ENCODE peak calls at places on chromosomes 11 and 22, in seven cellular contexts. One of them, this sample, is unnamed.

GRCh38 chr11:1870721-1871466 is 18.0 kb downstream of the LSP1 start:
- DNase-seq in T follicular helper cell: no peak
- DNase-seq in cardiac muscle cell: no peak
- DNase-seq in body of pancreas: peak
- DNase-seq in activated T-helper 1 cell treated with Interleukin-2 at 50 U/mL for 16 hours: peak
- DNase-seq in activated CD4-positive, CD25-positive, alpha-beta regulatory T cell: no peak
- DNase-seq in GM23338: peak
- DNase-seq in this sample: no peak

GRCh38 chr11:115784796-115785521 is 280.7 kb upstream of the CADM1 start:
- DNase-seq in T follicular helper cell: no peak
- DNase-seq in cardiac muscle cell: no peak
- DNase-seq in body of pancreas: no peak
- DNase-seq in activated T-helper 1 cell treated with Interleukin-2 at 50 U/mL for 16 hours: no peak
- DNase-seq in activated CD4-positive, CD25-positive, alpha-beta regulatory T cell: no peak
- DNase-seq in GM23338: no peak
- DNase-seq in this sample: no peak

GRCh38 chr11:46506486-46506808 is 87.4 kb downstream of the AMBRA1 start:
- DNase-seq in activated T-helper 1 cell treated with Interleukin-2 at 50 U/mL for 16 hours: no peak
- DNase-seq in GM23338: no peak
- DNase-seq in activated CD4-positive, CD25-positive, alpha-beta regulatory T cell: no peak
- DNase-seq in body of pancreas: no peak
- DNase-seq in cardiac muscle cell: no peak
- DNase-seq in T follicular helper cell: no peak
- DNase-seq in this sample: no peak

GRCh38 chr11:118656563-118657165 is 22.8 kb downstream of the TREH start:
- DNase-seq in T follicular helper cell: no peak
- DNase-seq in activated CD4-positive, CD25-positive, alpha-beta regulatory T cell: no peak
- DNase-seq in cardiac muscle cell: no peak
- DNase-seq in activated T-helper 1 cell treated with Interleukin-2 at 50 U/mL for 16 hours: no peak
- DNase-seq in body of pancreas: no peak
- DNase-seq in GM23338: no peak
- DNase-seq in this sample: no peak

GRCh38 chr11:97965849-97966646 is 1054.7 kb upstream of the CNTN5 start:
- DNase-seq in body of pancreas: no peak
- DNase-seq in GM23338: no peak
- DNase-seq in cardiac muscle cell: no peak
- DNase-seq in activated CD4-positive, CD25-positive, alpha-beta regulatory T cell: no peak
- DNase-seq in activated T-helper 1 cell treated with Interleukin-2 at 50 U/mL for 16 hours: no peak
- DNase-seq in T follicular helper cell: no peak
- DNase-seq in this sample: no peak

GRCh38 chr11:73262851-73263495 is 9.2 kb upstream of the P2RY6 start:
- DNase-seq in T follicular helper cell: no peak
- DNase-seq in activated T-helper 1 cell treated with Interleukin-2 at 50 U/mL for 16 hours: no peak
- DNase-seq in cardiac muscle cell: no peak
- DNase-seq in GM23338: no peak
- DNase-seq in activated CD4-positive, CD25-positive, alpha-beta regulatory T cell: no peak
- DNase-seq in body of pancreas: no peak
- DNase-seq in this sample: no peak

GRCh38 chr22:45867906-45868555 is 108.9 kb downstream of the WNT7B start:
- DNase-seq in activated T-helper 1 cell treated with Interleukin-2 at 50 U/mL for 16 hours: no peak
- DNase-seq in GM23338: peak
- DNase-seq in T follicular helper cell: no peak
- DNase-seq in body of pancreas: no peak
- DNase-seq in activated CD4-positive, CD25-positive, alpha-beta regulatory T cell: no peak
- DNase-seq in cardiac muscle cell: no peak
- DNase-seq in this sample: no peak

GRCh38 chr11:133362921-133363320 is 169.4 kb downstream of the OPCML start:
- DNase-seq in T follicular helper cell: no peak
- DNase-seq in body of pancreas: no peak
- DNase-seq in GM23338: no peak
- DNase-seq in cardiac muscle cell: no peak
- DNase-seq in activated T-helper 1 cell treated with Interleukin-2 at 50 U/mL for 16 hours: no peak
- DNase-seq in activated CD4-positive, CD25-positive, alpha-beta regulatory T cell: no peak
- DNase-seq in this sample: no peak

GRCh38 chr11:2409026-2409553 is 8.5 kb downstream of the TSSC4 start:
- DNase-seq in activated T-helper 1 cell treated with Interleukin-2 at 50 U/mL for 16 hours: no peak
- DNase-seq in GM23338: no peak
- DNase-seq in T follicular helper cell: no peak
- DNase-seq in cardiac muscle cell: peak
- DNase-seq in body of pancreas: no peak
- DNase-seq in activated CD4-positive, CD25-positive, alpha-beta regulatory T cell: no peak
- DNase-seq in this sample: no peak

GRCh38 chr11:34417203-34417602 is 21.5 kb upstream of the CAT start:
- DNase-seq in cardiac muscle cell: no peak
- DNase-seq in body of pancreas: no peak
- DNase-seq in activated T-helper 1 cell treated with Interleukin-2 at 50 U/mL for 16 hours: no peak
- DNase-seq in T follicular helper cell: no peak
- DNase-seq in GM23338: peak
- DNase-seq in activated CD4-positive, CD25-positive, alpha-beta regulatory T cell: no peak
- DNase-seq in this sample: no peak

GRCh38 chr11:117221775-117222517 is 9.9 kb downstream of the PCSK7 start:
- DNase-seq in activated T-helper 1 cell treated with Interleukin-2 at 50 U/mL for 16 hours: no peak
- DNase-seq in activated CD4-positive, CD25-positive, alpha-beta regulatory T cell: no peak
- DNase-seq in cardiac muscle cell: peak
- DNase-seq in T follicular helper cell: no peak
- DNase-seq in body of pancreas: peak
- DNase-seq in GM23338: no peak
- DNase-seq in this sample: no peak

GRCh38 chr11:68002943-68003845 is 703 bp downstream of the UNC93B1 start:
- DNase-seq in activated T-helper 1 cell treated with Interleukin-2 at 50 U/mL for 16 hours: peak
- DNase-seq in activated CD4-positive, CD25-positive, alpha-beta regulatory T cell: no peak
- DNase-seq in body of pancreas: peak
- DNase-seq in GM23338: peak
- DNase-seq in T follicular helper cell: peak
- DNase-seq in cardiac muscle cell: peak
- DNase-seq in this sample: no peak

GRCh38 chr11:119872911-119873310 is 143.9 kb upstream of the NECTIN1 start:
- DNase-seq in T follicular helper cell: no peak
- DNase-seq in GM23338: no peak
- DNase-seq in body of pancreas: no peak
- DNase-seq in activated T-helper 1 cell treated with Interleukin-2 at 50 U/mL for 16 hours: no peak
- DNase-seq in cardiac muscle cell: no peak
- DNase-seq in activated CD4-positive, CD25-positive, alpha-beta regulatory T cell: no peak
- DNase-seq in this sample: no peak

GRCh38 chr11:2090172-2091111 is 48.7 kb downstream of the IGF2 start:
- DNase-seq in T follicular helper cell: no peak
- DNase-seq in activated T-helper 1 cell treated with Interleukin-2 at 50 U/mL for 16 hours: no peak
- DNase-seq in activated CD4-positive, CD25-positive, alpha-beta regulatory T cell: no peak
- DNase-seq in cardiac muscle cell: no peak
- DNase-seq in GM23338: no peak
- DNase-seq in body of pancreas: no peak
- DNase-seq in this sample: no peak

GRCh38 chr11:61510178-61510979 is 1.8 kb downstream of the LRRC10B start:
- DNase-seq in GM23338: no peak
- DNase-seq in body of pancreas: no peak
- DNase-seq in activated CD4-positive, CD25-positive, alpha-beta regulatory T cell: no peak
- DNase-seq in T follicular helper cell: no peak
- DNase-seq in cardiac muscle cell: no peak
- DNase-seq in activated T-helper 1 cell treated with Interleukin-2 at 50 U/mL for 16 hours: no peak
- DNase-seq in this sample: no peak

GRCh38 chr11:102470257-102470656 is 17.7 kb upstream of the TMEM123 start:
- DNase-seq in cardiac muscle cell: no peak
- DNase-seq in activated T-helper 1 cell treated with Interleukin-2 at 50 U/mL for 16 hours: no peak
- DNase-seq in activated CD4-positive, CD25-positive, alpha-beta regulatory T cell: no peak
- DNase-seq in T follicular helper cell: peak
- DNase-seq in GM23338: no peak
- DNase-seq in body of pancreas: no peak
- DNase-seq in this sample: no peak

GRCh38 chr11:9825315-9825714 is 161.4 kb downstream of the SWAP70 start:
- DNase-seq in GM23338: no peak
- DNase-seq in cardiac muscle cell: no peak
- DNase-seq in T follicular helper cell: no peak
- DNase-seq in activated T-helper 1 cell treated with Interleukin-2 at 50 U/mL for 16 hours: no peak
- DNase-seq in activated CD4-positive, CD25-positive, alpha-beta regulatory T cell: no peak
- DNase-seq in body of pancreas: no peak
- DNase-seq in this sample: no peak

GRCh38 chr11:13876423-13876822 is 86.1 kb upstream of the SPON1 start:
- DNase-seq in GM23338: no peak
- DNase-seq in activated CD4-positive, CD25-positive, alpha-beta regulatory T cell: no peak
- DNase-seq in T follicular helper cell: no peak
- DNase-seq in activated T-helper 1 cell treated with Interleukin-2 at 50 U/mL for 16 hours: no peak
- DNase-seq in cardiac muscle cell: peak
- DNase-seq in body of pancreas: no peak
- DNase-seq in this sample: no peak

GRCh38 chr22:41752011-41752975 is 48.2 kb upstream of the CCDC134 start:
- DNase-seq in body of pancreas: no peak
- DNase-seq in activated T-helper 1 cell treated with Interleukin-2 at 50 U/mL for 16 hours: no peak
- DNase-seq in activated CD4-positive, CD25-positive, alpha-beta regulatory T cell: no peak
- DNase-seq in T follicular helper cell: no peak
- DNase-seq in cardiac muscle cell: no peak
- DNase-seq in GM23338: no peak
- DNase-seq in this sample: no peak

GRCh38 chr11:79232346-79232745 is 208.5 kb downstream of the TENM4 start:
- DNase-seq in cardiac muscle cell: no peak
- DNase-seq in activated T-helper 1 cell treated with Interleukin-2 at 50 U/mL for 16 hours: no peak
- DNase-seq in T follicular helper cell: no peak
- DNase-seq in GM23338: no peak
- DNase-seq in body of pancreas: no peak
- DNase-seq in activated CD4-positive, CD25-positive, alpha-beta regulatory T cell: no peak
- DNase-seq in this sample: no peak

GRCh38 chr22:30182365-30182764 is 64.2 kb downstream of the LIF start:
- DNase-seq in GM23338: no peak
- DNase-seq in cardiac muscle cell: no peak
- DNase-seq in activated CD4-positive, CD25-positive, alpha-beta regulatory T cell: no peak
- DNase-seq in activated T-helper 1 cell treated with Interleukin-2 at 50 U/mL for 16 hours: no peak
- DNase-seq in body of pancreas: no peak
- DNase-seq in T follicular helper cell: no peak
- DNase-seq in this sample: no peak

GRCh38 chr11:105432241-105432995 is 177.5 kb upstream of the GRIA4 start:
- DNase-seq in activated CD4-positive, CD25-positive, alpha-beta regulatory T cell: no peak
- DNase-seq in GM23338: no peak
- DNase-seq in activated T-helper 1 cell treated with Interleukin-2 at 50 U/mL for 16 hours: no peak
- DNase-seq in cardiac muscle cell: no peak
- DNase-seq in body of pancreas: no peak
- DNase-seq in T follicular helper cell: no peak
- DNase-seq in this sample: no peak

GRCh38 chr22:49693416-49693815 is 134.3 kb downstream of the BRD1 start:
- DNase-seq in activated T-helper 1 cell treated with Interleukin-2 at 50 U/mL for 16 hours: no peak
- DNase-seq in cardiac muscle cell: no peak
- DNase-seq in T follicular helper cell: no peak
- DNase-seq in GM23338: no peak
- DNase-seq in activated CD4-positive, CD25-positive, alpha-beta regulatory T cell: no peak
- DNase-seq in body of pancreas: no peak
- DNase-seq in this sample: no peak

GRCh38 chr22:30310881-30311771 is 15.6 kb downstream of the TBC1D10A start:
- DNase-seq in activated T-helper 1 cell treated with Interleukin-2 at 50 U/mL for 16 hours: no peak
- DNase-seq in GM23338: no peak
- DNase-seq in activated CD4-positive, CD25-positive, alpha-beta regulatory T cell: no peak
- DNase-seq in cardiac muscle cell: peak
- DNase-seq in T follicular helper cell: no peak
- DNase-seq in body of pancreas: peak
- DNase-seq in this sample: no peak

GRCh38 chr11:126332221-126332711 is 23.2 kb upstream of the ST3GAL4 start:
- DNase-seq in T follicular helper cell: no peak
- DNase-seq in activated T-helper 1 cell treated with Interleukin-2 at 50 U/mL for 16 hours: no peak
- DNase-seq in activated CD4-positive, CD25-positive, alpha-beta regulatory T cell: no peak
- DNase-seq in GM23338: no peak
- DNase-seq in cardiac muscle cell: no peak
- DNase-seq in body of pancreas: peak
- DNase-seq in this sample: no peak

GRCh38 chr11:91199866-91200265 is 977.0 kb upstream of the CHORDC1 start:
- DNase-seq in T follicular helper cell: no peak
- DNase-seq in activated T-helper 1 cell treated with Interleukin-2 at 50 U/mL for 16 hours: no peak
- DNase-seq in GM23338: peak
- DNase-seq in activated CD4-positive, CD25-positive, alpha-beta regulatory T cell: no peak
- DNase-seq in body of pancreas: no peak
- DNase-seq in cardiac muscle cell: no peak
- DNase-seq in this sample: no peak

GRCh38 chr22:49299821-49300231 is 527.8 kb downstream of the BRD1 start:
- DNase-seq in cardiac muscle cell: no peak
- DNase-seq in body of pancreas: no peak
- DNase-seq in GM23338: no peak
- DNase-seq in activated T-helper 1 cell treated with Interleukin-2 at 50 U/mL for 16 hours: no peak
- DNase-seq in T follicular helper cell: no peak
- DNase-seq in activated CD4-positive, CD25-positive, alpha-beta regulatory T cell: no peak
- DNase-seq in this sample: no peak

GRCh38 chr11:2687223-2687530 is 12.6 kb downstream of the KCNQ1OT1 start:
- DNase-seq in activated T-helper 1 cell treated with Interleukin-2 at 50 U/mL for 16 hours: no peak
- DNase-seq in cardiac muscle cell: no peak
- DNase-seq in activated CD4-positive, CD25-positive, alpha-beta regulatory T cell: no peak
- DNase-seq in T follicular helper cell: no peak
- DNase-seq in body of pancreas: peak
- DNase-seq in GM23338: no peak
- DNase-seq in this sample: no peak

GRCh38 chr22:38870791-38871359 is 1.1 kb downstream of the CBX6 start:
- DNase-seq in T follicular helper cell: no peak
- DNase-seq in GM23338: no peak
- DNase-seq in cardiac muscle cell: no peak
- DNase-seq in activated CD4-positive, CD25-positive, alpha-beta regulatory T cell: no peak
- DNase-seq in activated T-helper 1 cell treated with Interleukin-2 at 50 U/mL for 16 hours: no peak
- DNase-seq in body of pancreas: no peak
- DNase-seq in this sample: no peak

GRCh38 chr11:40877256-40877655 is 582.2 kb downstream of the LRRC4C start:
- DNase-seq in activated T-helper 1 cell treated with Interleukin-2 at 50 U/mL for 16 hours: no peak
- DNase-seq in T follicular helper cell: no peak
- DNase-seq in activated CD4-positive, CD25-positive, alpha-beta regulatory T cell: no peak
- DNase-seq in body of pancreas: no peak
- DNase-seq in GM23338: no peak
- DNase-seq in cardiac muscle cell: no peak
- DNase-seq in this sample: no peak

GRCh38 chr11:118274184-118274583 is 10.1 kb upstream of the MPZL2 start:
- DNase-seq in GM23338: no peak
- DNase-seq in T follicular helper cell: no peak
- DNase-seq in cardiac muscle cell: no peak
- DNase-seq in body of pancreas: no peak
- DNase-seq in activated T-helper 1 cell treated with Interleukin-2 at 50 U/mL for 16 hours: no peak
- DNase-seq in activated CD4-positive, CD25-positive, alpha-beta regulatory T cell: no peak
- DNase-seq in this sample: no peak

GRCh38 chr22:48581206-48581766 is 1246.4 kb downstream of the BRD1 start:
- DNase-seq in activated CD4-positive, CD25-positive, alpha-beta regulatory T cell: no peak
- DNase-seq in activated T-helper 1 cell treated with Interleukin-2 at 50 U/mL for 16 hours: no peak
- DNase-seq in GM23338: no peak
- DNase-seq in cardiac muscle cell: no peak
- DNase-seq in body of pancreas: no peak
- DNase-seq in T follicular helper cell: no peak
- DNase-seq in this sample: no peak

GRCh38 chr22:23094695-23095466 is 24.6 kb downstream of the GNAZ start:
- DNase-seq in T follicular helper cell: no peak
- DNase-seq in body of pancreas: no peak
- DNase-seq in cardiac muscle cell: no peak
- DNase-seq in GM23338: peak
- DNase-seq in activated CD4-positive, CD25-positive, alpha-beta regulatory T cell: no peak
- DNase-seq in activated T-helper 1 cell treated with Interleukin-2 at 50 U/mL for 16 hours: no peak
- DNase-seq in this sample: no peak

GRCh38 chr22:43231724-43232034 is 44.7 kb upstream of the TTLL12 start:
- DNase-seq in cardiac muscle cell: no peak
- DNase-seq in activated CD4-positive, CD25-positive, alpha-beta regulatory T cell: no peak
- DNase-seq in GM23338: no peak
- DNase-seq in body of pancreas: no peak
- DNase-seq in activated T-helper 1 cell treated with Interleukin-2 at 50 U/mL for 16 hours: no peak
- DNase-seq in T follicular helper cell: no peak
- DNase-seq in this sample: no peak

GRCh38 chr11:35223429-35223828 is 84.5 kb downstream of the CD44 start:
- DNase-seq in T follicular helper cell: no peak
- DNase-seq in activated T-helper 1 cell treated with Interleukin-2 at 50 U/mL for 16 hours: no peak
- DNase-seq in activated CD4-positive, CD25-positive, alpha-beta regulatory T cell: no peak
- DNase-seq in GM23338: peak
- DNase-seq in body of pancreas: no peak
- DNase-seq in cardiac muscle cell: peak
- DNase-seq in this sample: no peak

GRCh38 chr22:46288846-46289243 is 7.8 kb upstream of the GTSE1 start:
- DNase-seq in body of pancreas: no peak
- DNase-seq in T follicular helper cell: no peak
- DNase-seq in activated T-helper 1 cell treated with Interleukin-2 at 50 U/mL for 16 hours: no peak
- DNase-seq in GM23338: no peak
- DNase-seq in activated CD4-positive, CD25-positive, alpha-beta regulatory T cell: no peak
- DNase-seq in cardiac muscle cell: no peak
- DNase-seq in this sample: no peak

GRCh38 chr22:46769706-46770105 is 7.3 kb downstream of the TBC1D22A start:
- DNase-seq in cardiac muscle cell: no peak
- DNase-seq in activated T-helper 1 cell treated with Interleukin-2 at 50 U/mL for 16 hours: no peak
- DNase-seq in GM23338: no peak
- DNase-seq in T follicular helper cell: no peak
- DNase-seq in body of pancreas: no peak
- DNase-seq in activated CD4-positive, CD25-positive, alpha-beta regulatory T cell: no peak
- DNase-seq in this sample: no peak

GRCh38 chr11:5476184-5476819 is 12.2 kb upstream of the OR52D1 start:
- DNase-seq in GM23338: peak
- DNase-seq in body of pancreas: peak
- DNase-seq in T follicular helper cell: peak
- DNase-seq in activated CD4-positive, CD25-positive, alpha-beta regulatory T cell: peak
- DNase-seq in activated T-helper 1 cell treated with Interleukin-2 at 50 U/mL for 16 hours: no peak
- DNase-seq in cardiac muscle cell: peak
- DNase-seq in this sample: no peak